ENCODE peak calls at places on chromosomes 4 and X, in eight cellular contexts. D, E, Q, T, M, X, W and I are unnamed samples.

GRCh38 chr4:54233697-54234496 is 4.8 kb downstream of the PDGFRA start:
- DNase-seq in D (peak), E (peak), Q (peak), T (peak), M (peak), X (peak), W (peak), I (peak)

GRCh38 chr4:101171747-101172146 is 175.6 kb downstream of the PPP3CA start:
- DNase-seq in D (no peak), E (no peak), Q (no peak), T (no peak), M (peak), X (no peak), W (peak), I (no peak)

GRCh38 chr4:29983890-29984289 is 736.3 kb upstream of the PCDH7 start:
- DNase-seq in D (no peak), E (no peak), Q (no peak), T (no peak), M (no peak), X (no peak), W (no peak), I (no peak)

GRCh38 chr4:40750461-40751258 is 905 bp downstream of the NSUN7 start:
- DNase-seq in D (no peak), E (no peak), Q (no peak), T (no peak), M (peak), X (no peak), W (peak), I (peak)

GRCh38 chr4:78787392-78788004 is 11.3 kb downstream of the BMP2K start:
- DNase-seq in D (no peak), E (no peak), Q (no peak), T (no peak), M (no peak), X (no peak), W (no peak), I (no peak)

GRCh38 chr4:174040287-174040686 is 243.2 kb downstream of the FBXO8 start:
- DNase-seq in D (no peak), E (no peak), Q (no peak), T (no peak), M (no peak), X (no peak), W (no peak), I (no peak)

GRCh38 chr4:4857809-4858508 is 1.5 kb upstream of the MSX1 start:
- DNase-seq in D (no peak), E (no peak), Q (no peak), T (peak), M (no peak), X (no peak), W (no peak), I (no peak)

GRCh38 chr4:76784237-76784636 is 113.7 kb downstream of the SOWAHB start:
- DNase-seq in D (no peak), E (no peak), Q (peak), T (no peak), M (no peak), X (no peak), W (no peak), I (peak)

GRCh38 chrX:153766098-153766817 is 2.2 kb downstream of the PLXNB3 start:
- DNase-seq in D (no peak), E (peak), Q (peak), T (peak), M (peak), X (peak), W (peak), I (peak)

GRCh38 chr4:107666134-107666533 is 53.9 kb downstream of the PAPSS1 start:
- DNase-seq in D (no peak), E (no peak), Q (no peak), T (no peak), M (peak), X (no peak), W (no peak), I (peak)

GRCh38 chr4:168318266-168318895 is at the start of gene DDX60:
- DNase-seq in D (peak), E (peak), Q (peak), T (peak), M (peak), X (peak), W (peak), I (peak)

GRCh38 chr4:117479673-117480072 is 394.3 kb upstream of the TRAM1L1 start:
- DNase-seq in D (no peak), E (peak), Q (no peak), T (no peak), M (peak), X (no peak), W (peak), I (no peak)

GRCh38 chr4:41432889-41433288 is 105.1 kb upstream of the LIMCH1 start:
- DNase-seq in D (no peak), E (no peak), Q (peak), T (no peak), M (peak), X (no peak), W (peak), I (peak)

GRCh38 chrX:23373129-23373804 is 38.6 kb downstream of the PTCHD1 start:
- DNase-seq in D (no peak), E (no peak), Q (peak), T (no peak), M (peak), X (no peak), W (peak), I (peak)

GRCh38 chrX:94435799-94436198 is 761.8 kb downstream of the FAM133A start:
- DNase-seq in D (no peak), E (no peak), Q (no peak), T (no peak), M (no peak), X (no peak), W (peak), I (no peak)

GRCh38 chrX:2697306-2697705 is 6.2 kb downstream of the CD99 start:
- DNase-seq in D (no peak), E (no peak), Q (no peak), T (peak), M (no peak), X (no peak), W (peak), I (no peak)

GRCh38 chr4:176778063-176778462 is 14.7 kb downstream of the VEGFC start:
- DNase-seq in D (no peak), E (no peak), Q (peak), T (no peak), M (peak), X (peak), W (peak), I (peak)